ENCODE peak calls at places on chromosomes 11 and 22, in eight cellular contexts. I, Y, S, E, M, X, W and K are unnamed samples.

GRCh38 chr11:130168105-130168504 is 8.5 kb downstream of the ST14 start:
- DNase-seq in I (no peak), Y (no peak), S (peak; percentile 9), E (no peak), M (no peak), X (no peak), W (no peak), K (no peak)

GRCh38 chr22:44357962-44358553 is 45.3 kb upstream of the SHISAL1 start:
- DNase-seq in I (no peak), Y (no peak), S (peak; percentile 19), E (peak; percentile 91), M (no peak), X (no peak), W (no peak), K (no peak)

GRCh38 chr22:31139866-31140716 is at the start of gene PLA2G3:
- DNase-seq in I (no peak), Y (no peak), S (no peak), E (no peak), M (peak; percentile 50), X (peak; percentile 41), W (peak; percentile 78), K (peak; percentile 87)

GRCh38 chr11:19879309-19880087 is 166.9 kb downstream of the NAV2 start:
- DNase-seq in I (no peak), Y (no peak), S (no peak), E (peak; percentile 70), M (no peak), X (no peak), W (no peak), K (no peak)

GRCh38 chr22:50525104-50525958 is at the start of gene SCO2:
- DNase-seq in I (peak; percentile 90), Y (peak; percentile 97), S (peak; percentile 98), E (peak; percentile 98), M (peak; percentile 90), X (peak; percentile 95), W (peak; percentile 98), K (peak; percentile 100)

GRCh38 chr11:100637706-100638105 is 49.4 kb upstream of the ARHGAP42 start:
- DNase-seq in I (no peak), Y (no peak), S (no peak), E (no peak), M (no peak), X (no peak), W (no peak), K (no peak)

GRCh38 chr11:118572075-118572913 is at the start of gene ARCN1:
- DNase-seq in I (peak; percentile 67), Y (peak; percentile 66), S (peak; percentile 82), E (peak; percentile 92), M (peak; percentile 61), X (peak; percentile 86), W (peak; percentile 78), K (peak; percentile 91)

GRCh38 chr11:82507288-82507687 is 226.4 kb downstream of the FAM181B start:
- DNase-seq in I (no peak), Y (no peak), S (no peak), E (no peak), M (no peak), X (no peak), W (no peak), K (no peak)

GRCh38 chr11:114060402-114061052 is 1.0 kb downstream of the ZBTB16 start:
- DNase-seq in I (no peak), Y (no peak), S (no peak), E (peak; percentile 75), M (no peak), X (no peak), W (peak; percentile 45), K (no peak)

GRCh38 chr22:50625568-50626313 is 2.2 kb downstream of the ARSA start:
- DNase-seq in I (no peak), Y (peak; percentile 29), S (no peak), E (peak; percentile 64), M (no peak), X (no peak), W (peak; percentile 21), K (peak; percentile 76)

DNA sequence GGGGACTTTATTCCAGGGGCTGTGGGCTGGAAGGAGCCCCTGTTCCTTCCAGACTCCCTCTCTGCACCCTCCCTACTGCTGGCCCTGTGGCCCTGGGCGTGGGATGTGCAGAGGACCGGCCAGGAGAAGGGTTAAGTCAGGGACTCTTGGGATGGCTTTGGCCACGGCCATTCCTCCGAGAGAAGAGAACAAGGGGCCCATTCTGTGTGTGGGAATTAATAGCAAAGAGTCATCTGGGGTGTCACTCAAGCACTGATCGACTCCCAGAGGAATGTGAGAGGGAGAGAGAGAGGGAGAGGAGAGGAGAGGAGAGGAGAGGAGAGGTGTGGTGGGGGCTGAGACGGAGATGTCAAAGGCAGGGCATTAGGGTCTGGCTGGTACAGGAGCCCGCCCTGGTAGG is 14.2 kb upstream of the SOX10 start:
- DNase-seq in I (no peak), Y (no peak), S (no peak), E (no peak), M (peak; percentile 61), X (no peak), W (no peak), K (no peak)
- TF ChIP-seq EP300 in I (peak; percentile 69), Y (no peak), S (no peak), E (no peak), M (no peak), X (no peak), W (no peak), K (no peak)

GRCh38 chr11:25562417-25562816 is 769.5 kb upstream of the ANO3 start:
- DNase-seq in I (no peak), Y (no peak), S (no peak), E (no peak), M (no peak), X (no peak), W (no peak), K (no peak)

DNA sequence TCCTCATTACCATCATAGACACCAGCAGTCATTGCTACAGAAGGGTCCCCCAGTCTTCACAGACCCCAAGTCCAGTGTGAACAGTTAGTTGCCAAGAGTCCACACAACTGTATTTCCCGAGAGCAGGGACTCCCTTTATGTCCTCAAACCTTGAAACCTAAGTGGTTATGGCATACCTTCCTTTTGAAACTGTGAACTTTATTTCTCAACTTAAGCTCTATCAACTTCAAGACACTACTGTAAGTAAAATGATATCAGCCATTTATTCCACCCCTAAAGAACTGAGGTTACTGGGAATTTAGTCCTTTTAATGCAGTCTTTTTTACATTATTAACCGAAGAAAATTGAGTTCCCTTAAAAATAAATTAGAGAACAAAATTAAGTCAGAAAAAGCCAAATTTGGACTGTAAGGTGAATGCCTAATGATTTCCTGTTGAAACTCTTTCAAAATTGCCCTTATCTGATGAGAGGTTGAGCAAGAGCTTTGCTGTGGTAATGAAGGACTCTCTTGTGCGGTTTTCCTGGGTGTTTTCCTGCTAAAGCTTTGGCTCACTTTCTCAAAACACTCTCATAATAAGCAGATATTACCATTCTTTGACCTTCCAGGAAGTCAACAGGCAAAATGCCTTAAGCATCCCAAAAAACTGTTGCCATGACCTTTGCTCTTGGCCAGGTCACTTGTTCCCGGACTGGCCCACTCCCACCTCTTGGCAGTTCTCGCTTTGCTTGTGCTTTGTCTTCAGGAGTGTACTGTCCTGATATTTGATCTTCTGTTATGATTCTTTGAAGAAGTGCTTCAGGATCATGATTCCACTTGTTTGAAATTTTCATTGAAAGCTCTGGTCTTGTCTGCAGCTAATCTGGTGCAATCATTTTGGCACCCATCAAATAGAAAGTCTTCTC is 765.4 kb upstream of the ANO3 start:
- DNase-seq in I (peak; percentile 69), Y (no peak), S (no peak), E (peak; percentile 64), M (no peak), X (no peak), W (no peak), K (no peak)
- TF ChIP-seq EP300 in I (peak; percentile 91), Y (no peak), S (no peak), E (no peak), M (no peak), X (no peak), W (no peak), K (no peak)

GRCh38 chr22:23064381-23065068 is 5.8 kb upstream of the GNAZ start:
- DNase-seq in I (no peak), Y (no peak), S (no peak), E (peak; percentile 40), M (no peak), X (no peak), W (no peak), K (no peak)

GRCh38 chr22:23063539-23064380 is 6.6 kb upstream of the GNAZ start:
- DNase-seq in I (no peak), Y (no peak), S (no peak), E (peak; percentile 59), M (no peak), X (no peak), W (peak; percentile 22), K (no peak)

GRCh38 chr22:23060612-23061400 is 9.5 kb upstream of the GNAZ start:
- DNase-seq in I (no peak), Y (no peak), S (no peak), E (no peak), M (no peak), X (no peak), W (peak; percentile 20), K (peak; percentile 10)

GRCh38 chr22:23061471-23062280 is 8.6 kb upstream of the GNAZ start:
- DNase-seq in I (no peak), Y (no peak), S (no peak), E (no peak), M (no peak), X (no peak), W (peak; percentile 20), K (peak; percentile 15)

DNA sequence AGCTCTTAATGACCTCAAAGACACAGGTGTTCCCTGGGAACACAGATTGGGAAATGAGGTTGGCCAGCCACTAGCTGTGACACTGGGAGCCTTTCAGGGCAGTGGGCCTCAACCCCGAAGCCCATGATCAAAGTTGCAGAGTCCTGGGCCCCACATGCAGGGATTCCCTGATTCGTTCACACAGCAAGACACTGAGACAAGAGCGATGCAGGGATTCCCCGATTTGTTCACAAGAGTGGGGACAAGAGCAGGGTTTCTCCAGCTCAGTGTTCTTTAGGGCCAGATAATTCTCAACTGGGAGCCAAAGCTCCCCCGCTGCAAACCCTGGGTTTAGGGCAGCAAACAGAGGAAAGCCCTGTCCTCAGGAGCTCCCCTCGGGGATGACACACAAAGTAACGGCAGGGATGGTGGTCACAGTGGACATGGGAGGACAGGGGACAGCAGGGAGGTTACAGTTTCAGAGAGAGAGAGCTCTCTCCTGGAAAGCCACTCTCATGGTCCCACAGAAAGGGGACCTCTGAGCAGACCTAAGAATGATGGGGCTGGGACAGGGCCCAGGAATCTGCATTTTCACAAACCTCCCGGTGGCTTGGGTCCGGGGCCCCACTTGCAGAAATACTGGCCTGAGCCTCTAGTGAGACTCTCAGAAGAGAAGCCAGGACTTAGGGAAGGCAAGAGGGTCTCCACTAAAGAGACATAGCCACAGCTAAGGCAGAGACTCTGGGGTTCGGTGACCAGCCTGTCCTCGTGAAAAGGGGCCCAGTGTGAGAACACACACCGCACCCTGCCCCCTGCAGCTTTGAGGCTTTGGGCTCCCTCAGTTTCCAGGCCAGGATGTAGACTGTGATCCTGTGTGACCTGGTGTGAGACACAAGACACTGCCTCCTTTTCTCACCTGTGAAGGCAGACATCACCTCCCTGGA is 7.4 kb upstream of the GNAZ start:
- DNase-seq in I (no peak), Y (no peak), S (no peak), E (no peak), M (no peak), X (no peak), W (peak; percentile 20), K (peak; percentile 6)
- TF ChIP-seq EP300 in I (no peak), Y (no peak), S (no peak), E (no peak), M (no peak), X (no peak), W (no peak), K (no peak)

GRCh38 chr11:64933213-64933934 is 2.3 kb downstream of the GPHA2 start:
- DNase-seq in I (no peak), Y (no peak), S (no peak), E (no peak), M (no peak), X (no peak), W (no peak), K (no peak)
- TF ChIP-seq EP300 in I (no peak), Y (no peak), S (no peak), E (no peak), M (no peak), X (no peak), W (no peak), K (no peak)

GRCh38 chr11:32713496-32713895 is 81.0 kb downstream of the CCDC73 start:
- DNase-seq in I (no peak), Y (peak; percentile 30), S (no peak), E (no peak), M (no peak), X (no peak), W (no peak), K (no peak)
- TF ChIP-seq EP300 in I (no peak), Y (no peak), S (no peak), E (no peak), M (no peak), X (no peak), W (no peak), K (no peak)